ENCODE peak calls at places on chromosome 16, in four cellular contexts. X is K562, D is GM12878, U is HepG2. V is an unnamed sample.

GRCh38 chr16:48231675-48232214 is 12.4 kb upstream of the LONP2 start:
- DNase-seq in X (peak; percentile 46), D (no peak), U (peak; percentile 49), V (peak; percentile 45)

GRCh38 chr16:13376174-13376573 is 474.8 kb downstream of the SHISA9 start:
- DNase-seq in X (no peak), D (no peak), U (no peak), V (no peak)

GRCh38 chr16:72530434-72530833 is 358.5 kb upstream of the PMFBP1 start:
- DNase-seq in X (no peak), D (no peak), U (no peak), V (no peak)

GRCh38 chr16:1707193-1707790 is 1.3 kb downstream of the MAPK8IP3 start:
- DNase-seq in X (peak; percentile 58), D (no peak), U (peak; percentile 41), V (peak; percentile 54)

GRCh38 chr16:82629441-82630027 is 2.8 kb downstream of the CDH13 start:
- DNase-seq in X (no peak), D (no peak), U (no peak), V (no peak)

GRCh38 chr16:31521368-31521767 is 6.3 kb upstream of the AHSP start:
- DNase-seq in X (no peak), D (no peak), U (no peak), V (no peak)

GRCh38 chr16:83619381-83620150 is 188.2 kb upstream of the HSBP1 start:
- DNase-seq in X (no peak), D (no peak), U (no peak), V (no peak)

GRCh38 chr16:4811242-4811641 is 8.8 kb upstream of the ROGDI start:
- DNase-seq in X (no peak), D (no peak), U (no peak), V (no peak)

GRCh38 chr16:4116328-4117249 is at the start of gene ADCY9:
- DNase-seq in X (peak; percentile 82), D (no peak), U (peak; percentile 50), V (peak; percentile 100)

GRCh38 chr16:21150375-21151001 is at the start of gene DNAH3:
- DNase-seq in X (peak; percentile 62), D (no peak), U (peak; percentile 39), V (peak; percentile 41)

GRCh38 chr16:56190903-56191806 is at the start of gene GNAO1:
- DNase-seq in X (peak; percentile 81), D (no peak), U (no peak), V (peak; percentile 94)

GRCh38 chr16:57979006-57979585 is 8.2 kb upstream of the CNGB1 start:
- DNase-seq in X (no peak), D (no peak), U (no peak), V (no peak)

GRCh38 chr16:49910761-49911160 is 54.8 kb upstream of the ZNF423 start:
- DNase-seq in X (no peak), D (no peak), U (no peak), V (peak; percentile 67)

GRCh38 chr16:55542459-55543082 is 23.9 kb upstream of the CAPNS2 start:
- DNase-seq in X (no peak), D (no peak), U (no peak), V (no peak)

GRCh38 chr16:86437348-86437747 is 73.0 kb upstream of the FOXF1 start:
- DNase-seq in X (no peak), D (no peak), U (no peak), V (no peak)

GRCh38 chr16:86431540-86431939 is 78.8 kb upstream of the FOXF1 start:
- DNase-seq in X (no peak), D (no peak), U (no peak), V (no peak)

GRCh38 chr16:86432691-86433090 is 77.6 kb upstream of the FOXF1 start:
- DNase-seq in X (no peak), D (no peak), U (no peak), V (no peak)

GRCh38 chr16:86432048-86432447 is 78.3 kb upstream of the FOXF1 start:
- DNase-seq in X (no peak), D (no peak), U (no peak), V (no peak)

GRCh38 chr16:86436466-86437185 is 73.7 kb upstream of the FOXF1 start:
- DNase-seq in X (no peak), D (no peak), U (no peak), V (no peak)
- TF ChIP-seq USF2 in X (no peak), D (no peak), U (no peak), V (no peak)

GRCh38 chr16:78235876-78236275 is 136.4 kb downstream of the WWOX start:
- DNase-seq in X (no peak), D (no peak), U (no peak), V (no peak)
- TF ChIP-seq SMC3 in X (no peak), D (no peak), U (no peak), V (no peak)

GRCh38 chr16:88616320-88616719 is 22.1 kb upstream of the IL17C start:
- DNase-seq in X (no peak), D (no peak), U (no peak), V (no peak)
- TF ChIP-seq POLR2AphosphoS5 in X (no peak), D (no peak), U (no peak), V (no peak)

DNA sequence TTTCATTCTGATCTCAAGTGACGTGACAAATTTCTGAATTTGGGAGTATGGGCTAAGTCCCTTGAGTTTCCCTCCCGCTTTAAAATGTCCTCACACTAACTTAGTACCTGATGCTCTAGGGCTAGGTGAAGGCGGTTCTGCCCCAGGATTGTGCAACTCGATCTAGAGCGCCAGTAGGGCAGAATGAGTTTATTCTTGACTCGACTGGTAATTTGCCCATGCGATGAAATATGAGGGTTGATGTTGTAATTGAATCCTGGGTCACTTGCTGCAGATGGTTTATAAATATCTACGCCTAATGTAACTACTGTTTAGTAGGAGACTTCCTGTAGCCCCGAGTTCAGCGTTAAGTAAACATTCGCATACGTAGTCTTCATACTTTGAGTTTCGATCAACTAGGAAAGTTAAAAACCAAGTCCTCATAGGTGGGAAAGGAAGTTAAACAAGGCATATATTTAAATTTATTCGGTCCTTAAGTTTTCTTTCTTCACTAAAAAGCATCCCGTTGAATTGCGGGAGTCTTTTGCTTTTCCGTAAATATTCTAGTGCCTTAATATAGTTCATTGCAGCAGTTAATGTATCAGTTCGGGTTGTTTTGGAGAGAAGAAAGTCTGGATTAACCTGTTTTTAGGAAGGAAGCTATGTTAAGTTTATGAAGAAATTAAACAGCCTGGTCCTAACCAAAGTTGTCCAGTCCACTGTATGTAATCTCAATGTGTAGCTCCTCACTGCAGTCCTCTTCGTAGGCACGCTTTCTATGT is 1.6 kb downstream of the CTCF start:
- DNase-seq in X (peak; percentile 48), D (no peak), U (peak; percentile 58), V (peak; percentile 16)
- TF ChIP-seq USF2 in X (no peak), D (no peak), U (no peak), V (no peak)

DNA sequence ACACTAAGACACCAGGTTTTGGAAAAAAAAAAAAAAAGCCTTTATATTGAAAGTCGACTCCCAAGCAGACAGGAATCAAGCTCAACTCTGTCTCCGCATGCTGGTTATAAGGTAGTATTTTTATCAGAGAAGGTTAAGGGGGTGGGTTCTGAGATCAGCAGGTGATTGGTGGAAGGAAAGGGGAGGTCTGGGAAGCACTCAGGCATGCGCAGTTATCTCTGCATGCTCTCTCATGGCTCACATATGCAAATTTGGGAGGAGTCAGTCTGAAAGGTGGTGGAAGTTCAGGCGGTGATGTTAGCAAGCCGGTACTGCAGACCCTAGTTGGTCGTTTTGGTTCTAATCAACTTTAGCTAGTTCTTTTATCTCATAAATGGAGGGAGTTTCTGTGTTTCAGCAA is 357.6 kb upstream of the C16orf82 start:
- DNase-seq in X (peak; percentile 38), D (no peak), U (no peak), V (peak; percentile 4)
- TF ChIP-seq SMC3 in X (no peak), D (no peak), U (no peak), V (no peak)

GRCh38 chr16:69611103-69611640 is 45.4 kb downstream of the NFAT5 start:
- DNase-seq in X (no peak), D (no peak), U (no peak), V (peak; percentile 26)
- TF ChIP-seq POLR2AphosphoS5 in X (no peak), D (no peak), U (no peak), V (no peak)